ENCODE peak calls at places on chromosomes 11 and 22, in nine cellular contexts. One of them, this sample, is unnamed.
A peak's percentile ranks its signal among the peaks of the same experiment; 100 is the strongest.

GRCh38 chr11:76047231-76047630 is 159.1 kb downstream of the WNT11 start:
- DNase-seq in HuH-7: no peak
- DNase-seq in nucleus accumbens: no peak
- DNase-seq in activated T-helper 1 cell treated with anti-CD3 and anti-CD28 coated beads, Interleukin-12 subunit alpha, Interleukin-12 subunit beta, Interleukin-2, Interleukin-4 antibody, amounts not matched to agents 30 ng/mL and 10 ng/mL and 1 ng/mL, durations not matched to agents 14 hours and 24 hours and 36 hours: no peak
- DNase-seq in NCI-H1694: no peak
- DNase-seq in T-cell: no peak
- DNase-seq in HFF-Myc: no peak
- DNase-seq in foreskin fibroblast: peak; percentile 19
- DNase-seq in GM19239: no peak
- DNase-seq in this sample: no peak

GRCh38 chr11:21921151-21921550 is 271.7 kb upstream of the ANO5 start:
- DNase-seq in HuH-7: no peak
- DNase-seq in nucleus accumbens: no peak
- DNase-seq in activated T-helper 1 cell treated with anti-CD3 and anti-CD28 coated beads, Interleukin-12 subunit alpha, Interleukin-12 subunit beta, Interleukin-2, Interleukin-4 antibody, amounts not matched to agents 30 ng/mL and 10 ng/mL and 1 ng/mL, durations not matched to agents 14 hours and 24 hours and 36 hours: no peak
- DNase-seq in NCI-H1694: no peak
- DNase-seq in T-cell: no peak
- DNase-seq in HFF-Myc: no peak
- DNase-seq in foreskin fibroblast: no peak
- DNase-seq in GM19239: no peak
- DNase-seq in this sample: no peak

GRCh38 chr11:10483584-10483983 is 28.5 kb downstream of the AMPD3 start:
- DNase-seq in HuH-7: no peak
- DNase-seq in nucleus accumbens: no peak
- DNase-seq in activated T-helper 1 cell treated with anti-CD3 and anti-CD28 coated beads, Interleukin-12 subunit alpha, Interleukin-12 subunit beta, Interleukin-2, Interleukin-4 antibody, amounts not matched to agents 30 ng/mL and 10 ng/mL and 1 ng/mL, durations not matched to agents 14 hours and 24 hours and 36 hours: no peak
- DNase-seq in NCI-H1694: no peak
- DNase-seq in T-cell: no peak
- DNase-seq in HFF-Myc: no peak
- DNase-seq in foreskin fibroblast: no peak
- DNase-seq in GM19239: no peak
- DNase-seq in this sample: no peak

GRCh38 chr11:40401132-40401853 is 1058.2 kb downstream of the LRRC4C start:
- DNase-seq in HuH-7: no peak
- DNase-seq in nucleus accumbens: no peak
- DNase-seq in activated T-helper 1 cell treated with anti-CD3 and anti-CD28 coated beads, Interleukin-12 subunit alpha, Interleukin-12 subunit beta, Interleukin-2, Interleukin-4 antibody, amounts not matched to agents 30 ng/mL and 10 ng/mL and 1 ng/mL, durations not matched to agents 14 hours and 24 hours and 36 hours: no peak
- DNase-seq in NCI-H1694: no peak
- DNase-seq in T-cell: no peak
- DNase-seq in HFF-Myc: no peak
- DNase-seq in foreskin fibroblast: peak; percentile 29
- DNase-seq in GM19239: no peak
- DNase-seq in this sample: no peak

GRCh38 chr22:23084453-23085350 is 14.4 kb downstream of the GNAZ start:
- DNase-seq in HuH-7: no peak
- DNase-seq in nucleus accumbens: no peak
- DNase-seq in activated T-helper 1 cell treated with anti-CD3 and anti-CD28 coated beads, Interleukin-12 subunit alpha, Interleukin-12 subunit beta, Interleukin-2, Interleukin-4 antibody, amounts not matched to agents 30 ng/mL and 10 ng/mL and 1 ng/mL, durations not matched to agents 14 hours and 24 hours and 36 hours: no peak
- DNase-seq in NCI-H1694: no peak
- DNase-seq in T-cell: no peak
- DNase-seq in HFF-Myc: no peak
- DNase-seq in foreskin fibroblast: no peak
- DNase-seq in GM19239: no peak
- DNase-seq in this sample: no peak

GRCh38 chr11:1516273-1517067 is 29.9 kb upstream of the MOB2 start:
- DNase-seq in HuH-7: no peak
- DNase-seq in nucleus accumbens: no peak
- DNase-seq in activated T-helper 1 cell treated with anti-CD3 and anti-CD28 coated beads, Interleukin-12 subunit alpha, Interleukin-12 subunit beta, Interleukin-2, Interleukin-4 antibody, amounts not matched to agents 30 ng/mL and 10 ng/mL and 1 ng/mL, durations not matched to agents 14 hours and 24 hours and 36 hours: no peak
- DNase-seq in NCI-H1694: no peak
- DNase-seq in T-cell: no peak
- DNase-seq in HFF-Myc: peak; percentile 10
- DNase-seq in foreskin fibroblast: peak; percentile 83
- DNase-seq in GM19239: no peak
- DNase-seq in this sample: no peak

GRCh38 chr11:120773501-120774031 is 250.3 kb upstream of the TBCEL start:
- DNase-seq in HuH-7: no peak
- DNase-seq in nucleus accumbens: no peak
- DNase-seq in activated T-helper 1 cell treated with anti-CD3 and anti-CD28 coated beads, Interleukin-12 subunit alpha, Interleukin-12 subunit beta, Interleukin-2, Interleukin-4 antibody, amounts not matched to agents 30 ng/mL and 10 ng/mL and 1 ng/mL, durations not matched to agents 14 hours and 24 hours and 36 hours: no peak
- DNase-seq in NCI-H1694: no peak
- DNase-seq in T-cell: no peak
- DNase-seq in HFF-Myc: no peak
- DNase-seq in foreskin fibroblast: no peak
- DNase-seq in GM19239: peak; percentile 24
- DNase-seq in this sample: peak; percentile 1

GRCh38 chr11:10638285-10638684 is 55.3 kb downstream of the IRAG1 start:
- DNase-seq in HuH-7: no peak
- DNase-seq in nucleus accumbens: peak; percentile 39
- DNase-seq in activated T-helper 1 cell treated with anti-CD3 and anti-CD28 coated beads, Interleukin-12 subunit alpha, Interleukin-12 subunit beta, Interleukin-2, Interleukin-4 antibody, amounts not matched to agents 30 ng/mL and 10 ng/mL and 1 ng/mL, durations not matched to agents 14 hours and 24 hours and 36 hours: no peak
- DNase-seq in NCI-H1694: no peak
- DNase-seq in T-cell: no peak
- DNase-seq in HFF-Myc: peak; percentile 39
- DNase-seq in foreskin fibroblast: peak; percentile 58
- DNase-seq in GM19239: no peak
- DNase-seq in this sample: no peak

GRCh38 chr11:73189315-73189714 is 28.8 kb upstream of the P2RY2 start:
- DNase-seq in HuH-7: no peak
- DNase-seq in nucleus accumbens: no peak
- DNase-seq in activated T-helper 1 cell treated with anti-CD3 and anti-CD28 coated beads, Interleukin-12 subunit alpha, Interleukin-12 subunit beta, Interleukin-2, Interleukin-4 antibody, amounts not matched to agents 30 ng/mL and 10 ng/mL and 1 ng/mL, durations not matched to agents 14 hours and 24 hours and 36 hours: no peak
- DNase-seq in NCI-H1694: no peak
- DNase-seq in T-cell: no peak
- DNase-seq in HFF-Myc: no peak
- DNase-seq in foreskin fibroblast: no peak
- DNase-seq in GM19239: no peak
- DNase-seq in this sample: no peak

This sample was measured in bronchial epithelial cell.